ENCODE peak calls at places on chromosomes 3 and 15, in six cellular contexts. One of them, this sample, is unnamed.

GRCh38 chr3:73805435-73805834 is 180.7 kb upstream of the PDZRN3 start:
- DNase-seq in Calu3: no peak
- DNase-seq in HCT116: no peak
- DNase-seq in A549: no peak
- DNase-seq in Peyer's patch: peak
- DNase-seq in RWPE1: no peak
- DNase-seq in this sample: no peak

GRCh38 chr15:101463265-101463664 is 26.2 kb downstream of the PCSK6 start:
- DNase-seq in Calu3: peak
- DNase-seq in HCT116: no peak
- DNase-seq in A549: no peak
- DNase-seq in Peyer's patch: peak
- DNase-seq in RWPE1: no peak
- DNase-seq in this sample: no peak

GRCh38 chr15:45378149-45378912 is at the start of gene GATM:
- DNase-seq in Calu3: peak
- DNase-seq in HCT116: no peak
- DNase-seq in A549: peak
- DNase-seq in Peyer's patch: peak
- DNase-seq in RWPE1: peak
- DNase-seq in this sample: peak

GRCh38 chr3:156161172-156161571 is 40.8 kb downstream of the KCNAB1 start:
- DNase-seq in Calu3: no peak
- DNase-seq in HCT116: no peak
- DNase-seq in A549: no peak
- DNase-seq in Peyer's patch: no peak
- DNase-seq in RWPE1: no peak
- DNase-seq in this sample: peak

GRCh38 chr15:27438403-27439375 is 467.7 kb downstream of the GABRG3 start:
- DNase-seq in Calu3: no peak
- DNase-seq in HCT116: no peak
- DNase-seq in A549: no peak
- DNase-seq in Peyer's patch: no peak
- DNase-seq in RWPE1: no peak
- DNase-seq in this sample: no peak

GRCh38 chr15:45228931-45229330 is 23.1 kb upstream of the SLC28A2 start:
- DNase-seq in Calu3: no peak
- DNase-seq in HCT116: no peak
- DNase-seq in A549: no peak
- DNase-seq in Peyer's patch: peak
- DNase-seq in RWPE1: no peak
- DNase-seq in this sample: no peak

GRCh38 chr3:132210476-132211346 is 106.5 kb upstream of the ACP3 start:
- DNase-seq in Calu3: peak
- DNase-seq in HCT116: peak
- DNase-seq in A549: peak
- DNase-seq in Peyer's patch: peak
- DNase-seq in RWPE1: peak
- DNase-seq in this sample: peak

GRCh38 chr3:177314897-177315296 is 117.6 kb upstream of the TBL1XR1 start:
- DNase-seq in Calu3: no peak
- DNase-seq in HCT116: no peak
- DNase-seq in A549: no peak
- DNase-seq in Peyer's patch: no peak
- DNase-seq in RWPE1: no peak
- DNase-seq in this sample: no peak

GRCh38 chr15:83850846-83851245 is 196.9 kb downstream of the ADAMTSL3 start:
- DNase-seq in Calu3: peak
- DNase-seq in HCT116: no peak
- DNase-seq in A549: no peak
- DNase-seq in Peyer's patch: no peak
- DNase-seq in RWPE1: peak
- DNase-seq in this sample: no peak

GRCh38 chr15:60091150-60091549 is 87.0 kb downstream of the FOXB1 start:
- DNase-seq in Calu3: peak
- DNase-seq in HCT116: no peak
- DNase-seq in A549: peak
- DNase-seq in Peyer's patch: no peak
- DNase-seq in RWPE1: peak
- DNase-seq in this sample: no peak

GRCh38 chr15:42736178-42736792 is 643 bp downstream of the CDAN1 start:
- DNase-seq in Calu3: no peak
- DNase-seq in HCT116: no peak
- DNase-seq in A549: no peak
- DNase-seq in Peyer's patch: no peak
- DNase-seq in RWPE1: peak
- DNase-seq in this sample: peak

GRCh38 chr3:128378631-128379347 is 87.9 kb downstream of the DNAJB8 start:
- DNase-seq in Calu3: no peak
- DNase-seq in HCT116: no peak
- DNase-seq in A549: no peak
- DNase-seq in Peyer's patch: no peak
- DNase-seq in RWPE1: no peak
- DNase-seq in this sample: no peak

GRCh38 chr3:37290551-37290950 is 116.2 kb upstream of the LRRFIP2 start:
- DNase-seq in Calu3: no peak
- DNase-seq in HCT116: no peak
- DNase-seq in A549: no peak
- DNase-seq in Peyer's patch: no peak
- DNase-seq in RWPE1: peak
- DNase-seq in this sample: no peak

GRCh38 chr3:183330881-183331280 is 77.8 kb downstream of the B3GNT5 start:
- DNase-seq in Calu3: no peak
- DNase-seq in HCT116: no peak
- DNase-seq in A549: no peak
- DNase-seq in Peyer's patch: no peak
- DNase-seq in RWPE1: no peak
- DNase-seq in this sample: no peak

GRCh38 chr3:34248352-34248751 is 449.9 kb downstream of the PDCD6IP start:
- DNase-seq in Calu3: no peak
- DNase-seq in HCT116: no peak
- DNase-seq in A549: no peak
- DNase-seq in Peyer's patch: no peak
- DNase-seq in RWPE1: no peak
- DNase-seq in this sample: peak

GRCh38 chr3:133269393-133269792 is 130.5 kb upstream of the BFSP2 start:
- DNase-seq in Calu3: no peak
- DNase-seq in HCT116: no peak
- DNase-seq in A549: no peak
- DNase-seq in Peyer's patch: no peak
- DNase-seq in RWPE1: no peak
- DNase-seq in this sample: no peak

GRCh38 chr15:62059818-62060115 is 480 bp downstream of the VPS13C start:
- DNase-seq in Calu3: peak
- DNase-seq in HCT116: no peak
- DNase-seq in A549: peak
- DNase-seq in Peyer's patch: peak
- DNase-seq in RWPE1: no peak
- DNase-seq in this sample: peak

GRCh38 chr15:100094127-100094510 is 247.7 kb downstream of the ADAMTS17 start:
- DNase-seq in Calu3: no peak
- DNase-seq in HCT116: no peak
- DNase-seq in A549: no peak
- DNase-seq in Peyer's patch: no peak
- DNase-seq in RWPE1: no peak
- DNase-seq in this sample: no peak

GRCh38 chr3:173617490-173617889 is 219.9 kb downstream of the NLGN1 start:
- DNase-seq in Calu3: no peak
- DNase-seq in HCT116: no peak
- DNase-seq in A549: no peak
- DNase-seq in Peyer's patch: no peak
- DNase-seq in RWPE1: no peak
- DNase-seq in this sample: no peak

GRCh38 chr3:64445318-64446300 is 220.3 kb upstream of the PRICKLE2 start:
- DNase-seq in Calu3: peak
- DNase-seq in HCT116: no peak
- DNase-seq in A549: peak
- DNase-seq in Peyer's patch: no peak
- DNase-seq in RWPE1: peak
- DNase-seq in this sample: no peak

GRCh38 chr15:78454992-78455391 is 17.0 kb downstream of the IREB2 start:
- DNase-seq in Calu3: no peak
- DNase-seq in HCT116: no peak
- DNase-seq in A549: no peak
- DNase-seq in Peyer's patch: no peak
- DNase-seq in RWPE1: no peak
- DNase-seq in this sample: no peak

GRCh38 chr15:67017318-67017717 is 48.1 kb upstream of the SMAD3 start:
- DNase-seq in Calu3: no peak
- DNase-seq in HCT116: no peak
- DNase-seq in A549: no peak
- DNase-seq in Peyer's patch: no peak
- DNase-seq in RWPE1: no peak
- DNase-seq in this sample: no peak

GRCh38 chr3:54511766-54512365 is 389.5 kb downstream of the CACNA2D3 start:
- DNase-seq in Calu3: no peak
- DNase-seq in HCT116: no peak
- DNase-seq in A549: no peak
- DNase-seq in Peyer's patch: no peak
- DNase-seq in RWPE1: no peak
- DNase-seq in this sample: no peak

GRCh38 chr15:97745481-97746071 is 214.9 kb upstream of the ARRDC4 start:
- DNase-seq in Calu3: peak
- DNase-seq in HCT116: no peak
- DNase-seq in A549: peak
- DNase-seq in Peyer's patch: peak
- DNase-seq in RWPE1: peak
- DNase-seq in this sample: peak

DNA sequence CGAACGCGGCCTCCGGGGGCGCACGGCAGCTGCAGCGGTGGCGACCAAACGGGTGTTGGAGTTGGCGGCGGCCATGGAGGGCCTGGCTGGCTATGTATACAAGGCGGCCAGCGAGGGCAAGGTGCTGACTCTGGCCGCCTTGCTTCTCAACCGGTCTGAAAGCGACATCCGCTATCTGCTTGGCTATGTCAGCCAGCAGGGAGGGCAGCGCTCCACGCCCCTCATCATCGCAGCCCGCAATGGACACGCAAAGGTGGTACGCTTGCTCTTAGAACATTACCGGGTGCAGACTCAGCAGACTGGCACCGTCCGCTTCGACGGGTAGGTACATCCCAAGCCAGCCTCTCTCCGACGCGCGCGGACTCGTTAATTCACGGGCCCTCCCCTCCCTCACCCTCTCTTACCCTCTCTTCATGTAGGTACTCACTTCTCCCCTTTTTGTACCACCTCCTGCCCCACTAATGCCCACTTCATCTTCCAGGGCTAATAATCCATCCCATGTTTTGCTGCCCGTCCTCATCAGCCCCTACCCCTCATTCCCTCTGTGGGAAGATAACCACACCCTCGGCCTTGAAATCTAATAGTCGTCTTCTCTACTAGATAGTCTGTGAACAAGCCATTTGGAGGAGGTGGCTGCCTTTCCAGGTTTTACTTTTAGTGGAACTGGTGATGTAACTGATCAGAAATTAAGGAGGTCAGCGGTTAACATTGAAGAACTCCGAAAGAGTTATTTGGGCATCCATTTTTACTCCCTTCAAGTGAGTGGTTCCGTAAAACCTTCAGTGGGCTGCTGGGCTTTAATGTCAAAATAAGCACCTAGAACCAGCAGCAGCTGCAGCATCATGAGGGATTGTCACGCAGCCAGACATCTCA is 1.0 kb downstream of the FEM1B start:
- DNase-seq in Calu3: no peak
- DNase-seq in HCT116: no peak
- DNase-seq in A549: peak
- DNase-seq in Peyer's patch: no peak
- DNase-seq in RWPE1: peak
- DNase-seq in this sample: peak
- TF ChIP-seq CTCF in Calu3: peak
- TF ChIP-seq CTCF in HCT116: peak
- TF ChIP-seq CTCF in A549: no peak
- TF ChIP-seq CTCF in Peyer's patch: no peak
- TF ChIP-seq CTCF in RWPE1: peak
- TF ChIP-seq CTCF in this sample: peak

DNA sequence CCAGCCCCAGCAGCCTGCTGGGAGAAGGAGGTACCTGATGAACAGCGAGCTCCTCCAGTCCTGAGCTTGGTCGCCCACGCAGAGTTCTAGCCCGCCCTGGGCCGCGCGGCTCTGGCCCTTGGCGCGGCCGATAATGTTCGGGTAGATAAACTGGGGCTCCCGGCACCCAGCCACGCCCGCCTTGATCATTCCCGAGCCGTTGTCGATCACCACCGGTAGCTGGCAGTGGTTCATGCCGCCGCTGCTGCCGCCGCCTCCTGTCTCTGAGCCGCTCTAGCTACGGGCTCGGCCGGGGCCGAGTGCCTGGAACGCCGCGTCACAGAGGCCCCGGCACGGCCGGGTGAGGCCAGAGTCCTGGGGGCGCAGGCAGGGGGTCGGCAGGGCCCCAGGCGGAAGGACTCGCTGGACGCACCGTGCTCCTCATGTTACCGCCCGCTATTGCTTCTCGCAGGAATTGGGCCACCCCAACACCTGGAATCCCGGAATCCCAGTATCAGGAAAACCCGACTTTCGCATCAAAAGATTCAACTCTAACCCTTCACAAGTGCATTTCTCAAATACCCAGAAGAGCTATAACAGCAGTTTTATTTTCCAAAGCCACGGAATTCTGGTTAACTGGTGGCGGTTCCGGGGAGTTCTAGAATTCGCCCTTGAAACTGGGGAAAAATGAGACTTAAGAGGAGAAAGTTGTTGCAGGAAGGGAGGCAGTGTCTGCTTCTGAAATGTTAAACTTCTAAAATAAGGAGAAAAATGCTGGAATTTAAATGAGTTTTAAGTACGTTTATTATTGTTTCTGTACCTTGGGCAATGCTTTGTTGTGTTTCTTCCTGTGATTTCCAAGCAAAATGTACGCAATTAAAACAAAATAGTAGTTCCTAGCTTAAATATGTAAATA is at the start of gene ACTRT3:
- DNase-seq in Calu3: peak
- DNase-seq in HCT116: peak
- DNase-seq in A549: peak
- DNase-seq in Peyer's patch: peak
- DNase-seq in RWPE1: peak
- DNase-seq in this sample: peak
- TF ChIP-seq CTCF in Calu3: no peak
- TF ChIP-seq CTCF in HCT116: no peak
- TF ChIP-seq CTCF in A549: no peak
- TF ChIP-seq CTCF in Peyer's patch: peak
- TF ChIP-seq CTCF in RWPE1: no peak
- TF ChIP-seq CTCF in this sample: no peak

GRCh38 chr3:195895078-195895899 is 13.1 kb downstream of the TNK2 start:
- DNase-seq in Calu3: peak
- DNase-seq in HCT116: peak
- DNase-seq in A549: peak
- DNase-seq in Peyer's patch: peak
- DNase-seq in RWPE1: no peak
- DNase-seq in this sample: peak
- TF ChIP-seq CTCF in Calu3: peak
- TF ChIP-seq CTCF in HCT116: peak
- TF ChIP-seq CTCF in A549: no peak
- TF ChIP-seq CTCF in Peyer's patch: no peak
- TF ChIP-seq CTCF in RWPE1: peak
- TF ChIP-seq CTCF in this sample: no peak

GRCh38 chr15:44130778-44131177 is 64.3 kb downstream of the FRMD5 start:
- DNase-seq in Calu3: no peak
- DNase-seq in HCT116: no peak
- DNase-seq in A549: no peak
- DNase-seq in Peyer's patch: no peak
- DNase-seq in RWPE1: peak
- DNase-seq in this sample: no peak
- TF ChIP-seq CTCF in Calu3: no peak
- TF ChIP-seq CTCF in HCT116: no peak
- TF ChIP-seq CTCF in A549: peak
- TF ChIP-seq CTCF in Peyer's patch: no peak
- TF ChIP-seq CTCF in RWPE1: peak
- TF ChIP-seq CTCF in this sample: no peak

This sample was measured in activated CD8-positive, alpha-beta T cell treated with anti-CD3 and anti-CD28 coated beads for 36 hours.